ENCODE peak calls at places on chromosome 7, in five cellular contexts. Q is activated naive CD8-positive, alpha-beta T cell treated with anti-CD3 and anti-CD28 coated beads, Interleukin-2, amount 50 U/mL, for 24 hours; V is T1000; F is glomerular endothelial cell; C is left colon. G is an unnamed sample.

GRCh38 chr7:45088146-45088701 is 545 bp downstream of the NACAD start:
- DNase-seq in Q (no peak), V (no peak), F (no peak), C (no peak), G (no peak)

GRCh38 chr7:114970308-114970707 is 48.4 kb downstream of the MDFIC start:
- DNase-seq in Q (no peak), V (no peak), F (no peak), C (no peak), G (no peak)

GRCh38 chr7:1844956-1845390 is 174.9 kb downstream of the ELFN1 start:
- DNase-seq in Q (no peak), V (no peak), F (no peak), C (peak), G (no peak)

GRCh38 chr7:158270106-158270775 is 317.4 kb downstream of the PTPRN2 start:
- DNase-seq in Q (no peak), V (no peak), F (no peak), C (no peak), G (no peak)

GRCh38 chr7:96697822-96698221 is 11.8 kb downstream of the SEM1 start:
- DNase-seq in Q (no peak), V (no peak), F (no peak), C (no peak), G (no peak)

GRCh38 chr7:78279457-78279856 is 480.9 kb downstream of the PHTF2 start:
- DNase-seq in Q (no peak), V (no peak), F (no peak), C (no peak), G (no peak)

GRCh38 chr7:42883950-42884349 is 27.9 kb downstream of the C7orf25 start:
- DNase-seq in Q (no peak), V (no peak), F (no peak), C (no peak), G (peak)

GRCh38 chr7:867406-868188 is 8.8 kb upstream of the GET4 start:
- DNase-seq in Q (no peak), V (peak), F (no peak), C (peak), G (peak)

GRCh38 chr7:1925349-1925748 is 255.3 kb downstream of the ELFN1 start:
- DNase-seq in Q (no peak), V (no peak), F (no peak), C (no peak), G (no peak)

GRCh38 chr7:24018331-24018730 is 265.7 kb upstream of the NPY start:
- DNase-seq in Q (no peak), V (no peak), F (no peak), C (no peak), G (no peak)

GRCh38 chr7:56092789-56093531 is at the start of gene PHKG1:
- DNase-seq in Q (no peak), V (no peak), F (no peak), C (peak), G (peak)

GRCh38 chr7:27212587-27213149 is 12.8 kb upstream of the HOXA13 start:
- DNase-seq in Q (no peak), V (no peak), F (no peak), C (no peak), G (no peak)

GRCh38 chr7:80098795-80099194 is 35.8 kb upstream of the GNAI1 start:
- DNase-seq in Q (no peak), V (no peak), F (no peak), C (no peak), G (no peak)

GRCh38 chr7:140455743-140456142 is 23.6 kb downstream of the MKRN1 start:
- DNase-seq in Q (no peak), V (no peak), F (no peak), C (peak), G (no peak)

GRCh38 chr7:96397936-96398596 is 76.2 kb upstream of the SLC25A13 start:
- DNase-seq in Q (no peak), V (no peak), F (no peak), C (no peak), G (no peak)

GRCh38 chr7:80319461-80319860 is 184.8 kb downstream of the GNAI1 start:
- DNase-seq in Q (no peak), V (no peak), F (no peak), C (no peak), G (no peak)

GRCh38 chr7:94022550-94022949 is 18.4 kb upstream of the BET1 start:
- DNase-seq in Q (no peak), V (no peak), F (no peak), C (no peak), G (no peak)

GRCh38 chr7:157097569-157097968 is 41.2 kb upstream of the UBE3C start:
- DNase-seq in Q (no peak), V (no peak), F (no peak), C (peak), G (no peak)

GRCh38 chr7:90655566-90655965 is 59.4 kb downstream of the CDK14 start:
- DNase-seq in Q (no peak), V (no peak), F (peak), C (no peak), G (no peak)

GRCh38 chr7:130048906-130049305 is 2.3 kb downstream of the ZC3HC1 start:
- DNase-seq in Q (no peak), V (no peak), F (no peak), C (no peak), G (no peak)

GRCh38 chr7:47482013-47482761 is 99.7 kb downstream of the TNS3 start:
- DNase-seq in Q (peak), V (peak), F (no peak), C (no peak), G (peak)

GRCh38 chr7:16509829-16510228 is 16.8 kb upstream of the LRRC72 start:
- DNase-seq in Q (no peak), V (no peak), F (no peak), C (no peak), G (no peak)

GRCh38 chr7:33143996-33144718 is 14.8 kb downstream of the BBS9 start:
- DNase-seq in Q (no peak), V (no peak), F (no peak), C (no peak), G (no peak)

GRCh38 chr7:103571591-103571990 is 125.6 kb upstream of the SLC26A5 start:
- DNase-seq in Q (no peak), V (no peak), F (no peak), C (no peak), G (no peak)

G was measured in heart right ventricle.